ENCODE peak calls at places on chromosomes 4 and X, in five cellular contexts. E is thoracic aorta, F is cardiac muscle cell, M is left lung, I is lower lobe of right lung. D is an unnamed sample.

GRCh38 chrX:16125520-16126149 is 2.3 kb downstream of the GRPR start:
- DNase-seq in M (no peak), I (no peak), F (no peak), E (no peak), D (no peak)

GRCh38 chr4:1871471-1872021 is 353 bp downstream of the NSD2 start:
- DNase-seq in F (peak), I (no peak), M (peak), E (no peak), D (no peak)

GRCh38 chrX:73758253-73758652 is 195.3 kb downstream of the CHIC1 start:
- DNase-seq in I (no peak), E (no peak), F (no peak), M (no peak), D (no peak)

GRCh38 chrX:65545456-65545855 is 10.9 kb upstream of the LAS1L start:
- DNase-seq in M (no peak), F (peak), I (no peak), E (no peak), D (no peak)

GRCh38 chr4:122712782-122713181 is 19.7 kb upstream of the BBS12 start:
- DNase-seq in F (no peak), I (no peak), E (no peak), M (no peak), D (no peak)

GRCh38 chr4:163548481-163549243 is 54.2 kb downstream of the TMA16 start:
- DNase-seq in F (peak), E (no peak), M (no peak), I (no peak), D (no peak)

GRCh38 chr4:8118531-8118930 is 40.1 kb downstream of the ABLIM2 start:
- DNase-seq in I (no peak), M (no peak), F (no peak), E (no peak), D (no peak)

GRCh38 chr4:3868841-3869572 is 102.8 kb downstream of the ADRA2C start:
- DNase-seq in M (peak), F (no peak), I (no peak), E (no peak), D (no peak)

GRCh38 chr4:156475322-156475721 is 496.3 kb downstream of the PDGFC start:
- DNase-seq in I (no peak), M (no peak), F (peak), E (no peak), D (no peak)

GRCh38 chrX:47180346-47180745 is 13.3 kb upstream of the UBA1 start:
- DNase-seq in E (no peak), I (no peak), M (no peak), F (no peak), D (no peak)

GRCh38 chr4:10075953-10076391 is 40.6 kb downstream of the WDR1 start:
- DNase-seq in I (no peak), M (peak), F (no peak), E (no peak), D (no peak)

GRCh38 chrX:76509775-76510174 is 82.3 kb downstream of the MAGEE1 start:
- DNase-seq in M (no peak), E (no peak), F (no peak), I (no peak), D (no peak)

GRCh38 chr4:31918891-31919290 is 1198.7 kb downstream of the PCDH7 start:
- DNase-seq in E (no peak), I (no peak), M (no peak), F (peak), D (no peak)

GRCh38 chr4:26356067-26356466 is 35.3 kb downstream of the RBPJ start:
- DNase-seq in F (peak), M (no peak), E (no peak), I (no peak), D (no peak)

GRCh38 chr4:90503677-90504076 is 376.5 kb downstream of the CCSER1 start:
- DNase-seq in F (no peak), M (no peak), I (no peak), E (no peak), D (no peak)

GRCh38 chr4:186701273-186701672 is 22.4 kb downstream of the FAT1 start:
- DNase-seq in M (no peak), I (no peak), F (peak), E (no peak), D (no peak)

GRCh38 chr4:4950891-4951290 is 68.4 kb downstream of the CYTL1 start:
- DNase-seq in M (no peak), E (no peak), F (no peak), I (no peak), D (no peak)

GRCh38 chr4:97395980-97396562 is 747.2 kb downstream of the STPG2 start:
- DNase-seq in F (no peak), I (no peak), M (no peak), E (no peak), D (no peak)

GRCh38 chr4:102392033-102392744 is 46.9 kb upstream of the SLC39A8 start:
- DNase-seq in E (no peak), F (no peak), M (no peak), I (no peak), D (no peak)

GRCh38 chr4:83618431-83618830 is 82.5 kb downstream of the GPAT3 start:
- DNase-seq in E (no peak), M (peak), I (no peak), F (peak), D (no peak)

GRCh38 chrX:102765217-102765616 is 44.7 kb downstream of the GPRASP3 start:
- DNase-seq in E (no peak), M (no peak), I (no peak), F (peak), D (no peak)

GRCh38 chrX:136464589-136464988 is 23.2 kb upstream of the BRS3 start:
- DNase-seq in F (no peak), I (no peak), E (no peak), M (no peak), D (no peak)

GRCh38 chr4:171985129-171985528 is 171.9 kb downstream of the GALNTL6 start:
- DNase-seq in M (no peak), I (no peak), E (no peak), F (no peak), D (no peak)

GRCh38 chrX:10608099-10608498 is 12.3 kb downstream of the MID1 start:
- DNase-seq in F (peak), I (no peak), E (no peak), M (no peak), D (no peak)

GRCh38 chr4:15552557-15553362 is 83.1 kb downstream of the CC2D2A start:
- DNase-seq in I (no peak), M (no peak), F (no peak), E (no peak), D (no peak)
- TF ChIP-seq CTCF in I (no peak), M (no peak), F (no peak), E (no peak), D (no peak)

GRCh38 chrX:40158036-40158706 is 60.4 kb upstream of the BCOR start:
- DNase-seq in M (no peak), E (no peak), F (no peak), I (peak), D (no peak)
- TF ChIP-seq CTCF in M (peak), E (peak), F (peak), I (peak), D (no peak)

DNA sequence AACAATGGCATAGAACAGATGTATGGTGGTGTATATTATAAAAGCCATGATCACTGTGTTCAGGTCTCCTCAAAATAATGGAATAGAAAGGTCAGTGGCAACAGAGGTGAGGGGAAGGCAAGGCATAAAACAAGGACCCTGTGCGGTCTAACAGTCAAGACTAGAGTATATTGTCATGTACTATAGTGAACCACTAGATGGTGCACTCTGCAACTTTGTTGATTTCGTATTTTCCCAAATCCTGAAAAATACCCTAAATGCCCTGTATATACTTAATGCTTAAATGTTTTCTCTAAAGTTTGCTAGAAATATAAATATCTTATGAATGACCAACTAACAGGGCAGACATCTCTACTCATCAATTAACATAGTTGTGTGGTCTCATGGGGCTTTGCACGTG is 453.0 kb downstream of the PCDH11X start:
- DNase-seq in I (no peak), M (no peak), F (peak), E (no peak), D (no peak)
- TF ChIP-seq CTCF in I (no peak), M (no peak), F (no peak), E (no peak), D (no peak)

GRCh38 chr4:13168326-13168725 is 315.8 kb downstream of the RAB28 start:
- DNase-seq in E (no peak), M (no peak), F (no peak), I (no peak), D (no peak)

GRCh38 chr4:13164783-13165371 is 319.3 kb downstream of the RAB28 start:
- DNase-seq in M (no peak), I (no peak), F (no peak), E (no peak), D (no peak)

GRCh38 chr4:13169731-13170130 is 314.4 kb downstream of the RAB28 start:
- DNase-seq in I (no peak), E (no peak), M (no peak), F (no peak), D (no peak)

GRCh38 chr4:13162886-13163285 is 321.3 kb downstream of the RAB28 start:
- DNase-seq in E (no peak), M (no peak), I (no peak), F (peak), D (no peak)

DNA sequence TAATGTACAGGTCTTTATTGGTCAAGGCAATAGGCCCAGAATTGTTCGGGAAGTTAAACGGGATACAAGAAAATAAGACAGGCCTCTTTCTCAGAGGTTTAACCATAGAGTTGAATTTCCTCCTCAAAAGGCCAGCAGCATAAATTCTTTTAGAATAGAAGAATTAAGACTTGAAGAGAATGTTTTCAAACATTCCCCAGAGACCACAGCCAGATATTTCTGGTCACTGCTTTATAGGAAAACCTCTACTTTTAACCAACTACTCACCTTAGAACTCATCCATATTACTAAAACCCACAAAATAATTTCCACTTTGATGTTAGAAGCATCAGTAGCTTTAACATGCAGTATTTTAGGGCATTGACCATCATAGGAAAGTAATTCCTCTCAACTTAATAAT is 317.9 kb downstream of the RAB28 start:
- DNase-seq in F (no peak), I (no peak), M (no peak), E (no peak), D (no peak)
- TF ChIP-seq CTCF in F (no peak), I (no peak), M (no peak), E (no peak), D (no peak)

DNA sequence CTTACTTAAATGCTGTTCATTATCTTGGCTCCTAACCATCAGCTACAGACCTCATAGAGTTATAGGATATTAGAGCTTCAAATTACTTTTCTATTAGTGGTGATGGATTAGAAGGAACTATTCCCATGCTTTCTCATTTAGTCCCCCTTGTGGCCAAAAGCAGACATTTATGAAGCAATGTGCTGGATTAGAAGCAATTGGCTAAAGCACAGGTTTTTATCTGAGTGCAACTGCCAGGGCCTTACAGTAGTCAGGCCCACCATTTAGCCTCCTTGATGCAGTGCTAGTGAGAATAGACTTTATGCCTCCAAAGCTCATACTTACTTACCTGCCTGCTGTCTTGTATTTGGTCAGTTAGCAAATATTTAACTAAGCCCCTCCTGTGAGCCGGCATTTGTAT is 93.0 kb downstream of the TSPAN7 start:
- DNase-seq in E (no peak), F (peak), M (no peak), I (no peak), D (no peak)
- TF ChIP-seq CTCF in E (peak), F (peak), M (peak), I (peak), D (no peak)

D was measured in omental fat pad.